ENCODE peak calls at places on chromosome 1, in four cellular contexts. L is H1, S is GM12878, T is HepG2. M is an unnamed sample.

GRCh38 chr1:221851341-221851740 is 109.5 kb upstream of the DUSP10 start:
- DNase-seq in S (no peak), L (no peak), T (no peak), M (no peak)

GRCh38 chr1:51343624-51344023 is 13.3 kb upstream of the TTC39A start:
- DNase-seq in S (no peak), T (no peak), L (no peak), M (no peak)

GRCh38 chr1:52393174-52393573 is 11.0 kb downstream of the ORC1 start:
- DNase-seq in L (no peak), T (no peak), S (no peak), M (no peak)

GRCh38 chr1:228528612-228529011 is 41.4 kb downstream of the RNF187 start:
- DNase-seq in T (no peak), L (no peak), S (no peak), M (no peak)

GRCh38 chr1:115031595-115031994 is 2.0 kb downstream of the TSHB start:
- DNase-seq in S (no peak), L (no peak), T (no peak), M (no peak)

GRCh38 chr1:27971674-27972073 is 11.9 kb downstream of the XKR8 start:
- DNase-seq in T (no peak), L (no peak), S (no peak), M (no peak)

GRCh38 chr1:23462766-23463165 is 21.2 kb downstream of the ASAP3 start:
- DNase-seq in T (no peak), S (no peak), L (no peak), M (no peak)

GRCh38 chr1:85148524-85149250 is 52.1 kb downstream of the SYDE2 start:
- DNase-seq in T (no peak), S (peak), L (no peak), M (no peak)

GRCh38 chr1:201456499-201457309 is 12.3 kb downstream of the PHLDA3 start:
- DNase-seq in T (peak), S (no peak), L (no peak), M (no peak)

GRCh38 chr1:178986204-178986603 is 39.5 kb upstream of the FAM20B start:
- DNase-seq in L (no peak), S (no peak), T (no peak), M (no peak)

GRCh38 chr1:116900471-116901365 is 9.0 kb upstream of the PTGFRN start:
- DNase-seq in S (no peak), L (no peak), T (no peak), M (no peak)

GRCh38 chr1:208149776-208150514 is 94.2 kb downstream of the PLXNA2 start:
- DNase-seq in T (peak), S (no peak), L (no peak), M (peak)

GRCh38 chr1:228084325-228084724 is 1.8 kb downstream of the ARF1 start:
- DNase-seq in L (no peak), T (no peak), S (no peak), M (no peak)

GRCh38 chr1:218660678-218661053 is 315.5 kb downstream of the TGFB2 start:
- DNase-seq in S (no peak), T (no peak), L (no peak), M (no peak)

GRCh38 chr1:179820216-179820970 is 57.2 kb downstream of the TOR1AIP2 start:
- DNase-seq in T (no peak), L (no peak), S (no peak), M (no peak)

GRCh38 chr1:8571200-8571984 is 246.0 kb downstream of the RERE start:
- DNase-seq in T (peak), S (no peak), L (no peak), M (no peak)

GRCh38 chr1:97820470-97821188 is 100.2 kb downstream of the DPYD start:
- DNase-seq in T (peak), L (no peak), S (no peak), M (peak)

GRCh38 chr1:230141002-230141648 is 74.1 kb downstream of the GALNT2 start:
- DNase-seq in T (no peak), S (no peak), L (no peak), M (no peak)

GRCh38 chr1:55244476-55245109 is 29.4 kb upstream of the USP24 start:
- DNase-seq in S (no peak), L (no peak), T (peak), M (no peak)

GRCh38 chr1:10644307-10645128 is 151.9 kb downstream of the CASZ1 start:
- DNase-seq in T (no peak), S (no peak), L (no peak), M (no peak)

GRCh38 chr1:226064816-226065248 is 2.3 kb downstream of the H3-3A start:
- DNase-seq in S (no peak), T (peak), L (no peak), M (peak)

GRCh38 chr1:207034998-207035397 is 2.4 kb upstream of the C1orf116 start:
- DNase-seq in S (no peak), T (no peak), L (no peak), M (no peak)

GRCh38 chr1:246107516-246108277 is 399.4 kb downstream of the SMYD3 start:
- DNase-seq in T (no peak), L (peak), S (no peak), M (no peak)

GRCh38 chr1:69707103-69707502 is 139.4 kb downstream of the LRRC7 start:
- DNase-seq in L (no peak), T (no peak), S (no peak), M (no peak)

GRCh38 chr1:7044471-7044805 is 259.2 kb downstream of the CAMTA1 start:
- DNase-seq in T (no peak), S (no peak), L (no peak), M (no peak)

GRCh38 chr1:7046891-7047290 is 261.6 kb downstream of the CAMTA1 start:
- DNase-seq in S (no peak), L (no peak), T (no peak), M (no peak)

GRCh38 chr1:7047866-7048265 is 262.6 kb downstream of the CAMTA1 start:
- DNase-seq in S (no peak), L (no peak), T (no peak), M (no peak)

GRCh38 chr1:7045897-7046296 is 260.6 kb downstream of the CAMTA1 start:
- DNase-seq in S (no peak), T (no peak), L (no peak), M (no peak)

DNA sequence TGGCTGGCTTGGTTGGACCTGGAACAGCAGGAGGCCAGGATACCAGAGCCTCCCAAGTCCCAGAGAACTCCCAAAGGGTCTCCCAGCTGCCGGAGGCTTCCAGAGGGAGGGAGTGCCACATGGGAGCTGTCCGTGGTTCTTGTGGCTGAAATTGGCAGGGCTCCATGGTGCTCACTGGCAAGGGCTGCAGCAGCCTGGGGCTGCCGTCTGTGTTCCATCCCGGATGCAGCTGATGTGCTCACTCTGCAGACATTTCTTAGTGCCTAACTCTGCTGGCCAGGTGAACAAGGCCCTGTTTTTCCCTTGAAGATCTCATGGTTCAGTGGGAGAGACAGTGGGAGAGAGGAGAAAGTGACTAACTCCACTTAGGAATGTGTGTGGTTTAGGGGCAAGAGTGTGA is 261.1 kb downstream of the CAMTA1 start:
- DNase-seq in T (no peak), S (no peak), L (no peak), M (peak)
- TF ChIP-seq SUZ12 in T (no peak), S (no peak), L (no peak), M (no peak)

DNA sequence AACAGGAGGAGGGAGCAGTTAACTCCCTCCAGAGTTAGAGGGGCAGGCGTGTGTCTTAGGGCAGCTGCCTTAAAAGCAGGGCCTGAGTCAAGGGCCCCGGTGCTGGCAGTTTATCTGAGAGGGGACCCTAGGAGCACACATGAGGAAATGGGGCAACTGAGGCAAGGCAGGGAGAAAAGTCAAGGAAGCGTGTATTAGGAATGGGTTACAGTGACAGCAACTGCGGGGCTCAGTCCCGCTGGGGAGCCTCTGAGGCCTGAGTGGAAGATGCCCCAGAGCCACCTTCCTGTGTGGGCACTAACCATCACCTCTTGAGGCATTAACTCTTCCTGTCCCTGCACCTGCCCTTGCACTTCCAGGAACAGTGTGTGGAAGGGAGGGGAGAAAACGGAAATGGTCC is 276.3 kb downstream of the MATN1 start:
- DNase-seq in L (no peak), S (no peak), T (no peak), M (peak)
- TF ChIP-seq SP1 in L (no peak), S (no peak), T (no peak), M (no peak)

GRCh38 chr1:17671741-17672140 is 83.4 kb upstream of the ACTL8 start:
- DNase-seq in S (no peak), T (no peak), L (no peak), M (no peak)
- TF ChIP-seq SUZ12 in S (no peak), T (no peak), L (no peak), M (no peak)

GRCh38 chr1:42179275-42179674 is 14.7 kb upstream of the GUCA2A start:
- DNase-seq in T (no peak), S (no peak), L (no peak), M (no peak)
- TF ChIP-seq SP1 in T (no peak), S (no peak), L (no peak), M (no peak)

GRCh38 chr1:167584581-167584980 is 31.0 kb upstream of the CREG1 start:
- DNase-seq in L (no peak), S (no peak), T (no peak), M (no peak)
- TF ChIP-seq SUZ12 in L (no peak), S (no peak), T (no peak), M (no peak)

DNA sequence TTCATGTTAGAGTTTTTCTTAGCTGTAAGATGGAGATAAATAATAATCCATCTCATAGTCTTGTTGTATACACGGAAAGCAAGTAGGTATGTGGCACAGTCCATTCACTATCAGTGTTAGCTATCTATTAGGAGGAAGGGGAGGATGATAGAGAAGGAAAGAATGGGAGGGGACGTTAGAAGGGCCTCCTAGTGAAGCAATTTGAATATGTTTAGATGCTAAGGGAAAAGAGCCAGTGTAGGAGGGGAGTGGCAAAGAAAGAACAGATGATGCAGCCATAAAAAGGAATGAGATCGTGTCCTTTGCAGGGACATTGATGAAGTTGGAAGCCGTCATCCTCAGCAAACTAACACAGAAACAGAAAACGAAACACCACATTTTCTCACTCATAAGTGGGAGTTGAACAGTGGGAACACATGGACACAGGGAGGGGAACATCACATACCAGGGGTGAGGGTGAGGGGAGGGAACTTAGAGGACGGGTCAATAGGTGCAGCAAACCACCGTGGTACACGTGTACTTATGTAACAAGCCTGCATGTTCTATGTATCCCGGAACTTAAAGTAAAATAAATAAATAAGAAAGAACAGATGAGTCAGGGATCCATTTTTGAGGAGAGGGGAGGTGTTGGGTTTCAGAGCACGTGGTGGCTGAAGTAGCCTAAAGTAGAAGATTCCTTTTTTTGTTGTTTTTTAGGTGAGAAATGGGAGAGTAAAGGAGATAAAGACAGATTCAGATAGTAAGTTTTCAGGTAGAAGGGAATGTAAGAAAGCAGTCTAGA is 124.1 kb downstream of the POU2F1 start:
- DNase-seq in L (no peak), T (no peak), S (no peak), M (no peak)
- TF ChIP-seq SP1 in L (no peak), T (no peak), S (no peak), M (no peak)

M was measured in HEK293T.